ENCODE peak calls at places on chromosome 6, in nine cellular contexts. X is HFFc6, S is brain microvascular endothelial cell, O is cardiac fibroblast, V is heart right ventricle, M is foreskin fibroblast, Y is tibial artery, C is AG04450, N is fibroblast of mammary gland. L is an unnamed sample.

GRCh38 chr6:152299336-152299735 is 337.8 kb downstream of the SYNE1 start:
- DNase-seq in X (no peak), S (no peak), O (no peak), V (no peak), M (no peak), Y (no peak), C (no peak), N (no peak), L (no peak)

GRCh38 chr6:130020106-130020851 is 1.9 kb downstream of the L3MBTL3 start:
- DNase-seq in X (no peak), S (no peak), O (peak; percentile 16), V (peak; percentile 14), M (no peak), Y (peak; percentile 69), C (no peak), N (no peak), L (peak; percentile 52)

GRCh38 chr6:3345836-3346235 is 87.1 kb downstream of the PSMG4 start:
- DNase-seq in X (no peak), S (no peak), O (no peak), V (peak; percentile 39), M (no peak), Y (no peak), C (no peak), N (no peak), L (no peak)

GRCh38 chr6:21738180-21739094 is 144.9 kb downstream of the SOX4 start:
- DNase-seq in X (no peak), S (no peak), O (peak; percentile 48), V (no peak), M (no peak), Y (no peak), C (no peak), N (no peak), L (no peak)

GRCh38 chr6:10278786-10279185 is 136.1 kb downstream of the TFAP2A start:
- DNase-seq in X (no peak), S (no peak), O (no peak), V (peak; percentile 13), M (no peak), Y (no peak), C (no peak), N (no peak), L (no peak)

GRCh38 chr6:26594730-26595632 is 1.8 kb upstream of the ABT1 start:
- DNase-seq in X (peak; percentile 94), S (peak; percentile 83), O (peak; percentile 94), V (no peak), M (peak; percentile 67), Y (no peak), C (no peak), N (peak; percentile 89), L (no peak)

GRCh38 chr6:1686117-1687098 is 76.7 kb downstream of the FOXC1 start:
- DNase-seq in X (peak; percentile 98), S (peak; percentile 93), O (peak; percentile 94), V (peak; percentile 36), M (peak; percentile 91), Y (no peak), C (peak; percentile 77), N (peak; percentile 94), L (no peak)

GRCh38 chr6:111382476-111383294 is 100.3 kb downstream of the REV3L start:
- DNase-seq in X (no peak), S (no peak), O (no peak), V (peak; percentile 22), M (no peak), Y (peak; percentile 80), C (no peak), N (no peak), L (no peak)

GRCh38 chr6:152094992-152095592 is 287.6 kb downstream of the ESR1 start:
- DNase-seq in X (peak; percentile 99), S (peak; percentile 99), O (peak; percentile 100), V (peak; percentile 64), M (peak; percentile 100), Y (peak; percentile 92), C (peak; percentile 98), N (peak; percentile 100), L (no peak)

GRCh38 chr6:72739368-72739779 is 117.5 kb downstream of the KCNQ5 start:
- DNase-seq in X (no peak), S (no peak), O (no peak), V (no peak), M (no peak), Y (no peak), C (no peak), N (no peak), L (no peak)

GRCh38 chr6:9126845-9127560 is 691.7 kb upstream of the SLC35B3 start:
- DNase-seq in X (peak; percentile 92), S (peak; percentile 55), O (peak; percentile 39), V (no peak), M (peak; percentile 82), Y (no peak), C (peak; percentile 88), N (peak; percentile 54), L (no peak)

GRCh38 chr6:111210074-111210729 is 122.9 kb downstream of the SLC16A10 start:
- DNase-seq in X (peak; percentile 64), S (peak; percentile 47), O (peak; percentile 79), V (peak; percentile 22), M (peak; percentile 27), Y (no peak), C (peak; percentile 16), N (peak; percentile 64), L (no peak)

GRCh38 chr6:25315194-25315593 is 36.0 kb downstream of the CARMIL1 start:
- DNase-seq in X (no peak), S (no peak), O (no peak), V (no peak), M (no peak), Y (no peak), C (no peak), N (no peak), L (no peak)

GRCh38 chr6:141963543-141964295 is 169.0 kb upstream of the GJE1 start:
- DNase-seq in X (no peak), S (no peak), O (peak; percentile 41), V (no peak), M (no peak), Y (no peak), C (no peak), N (peak; percentile 55), L (no peak)

GRCh38 chr6:35419431-35419830 is 32.7 kb upstream of the FANCE start:
- DNase-seq in X (peak; percentile 54), S (peak; percentile 52), O (peak; percentile 65), V (no peak), M (peak; percentile 65), Y (no peak), C (peak; percentile 83), N (peak; percentile 56), L (no peak)

GRCh38 chr6:44086931-44087574 is 40.2 kb downstream of the MRPL14 start:
- DNase-seq in X (no peak), S (no peak), O (no peak), V (no peak), M (no peak), Y (no peak), C (no peak), N (no peak), L (no peak)

GRCh38 chr6:88982720-88983119 is 19.3 kb upstream of the RNGTT start:
- DNase-seq in X (peak; percentile 74), S (peak; percentile 48), O (peak; percentile 92), V (peak; percentile 35), M (peak; percentile 70), Y (peak; percentile 81), C (peak; percentile 43), N (peak; percentile 94), L (no peak)

GRCh38 chr6:61809004-61809595 is 476.9 kb downstream of the KHDRBS2 start:
- DNase-seq in X (peak; percentile 15), S (peak; percentile 1), O (peak; percentile 19), V (no peak), M (no peak), Y (no peak), C (no peak), N (peak; percentile 10), L (no peak)

GRCh38 chr6:13795041-13795748 is 19.2 kb downstream of the MCUR1 start:
- DNase-seq in X (peak; percentile 84), S (peak; percentile 89), O (peak; percentile 93), V (peak; percentile 85), M (peak; percentile 72), Y (peak; percentile 84), C (peak; percentile 56), N (peak; percentile 88), L (peak; percentile 57)

GRCh38 chr6:15674690-15675386 is 12.0 kb upstream of the DTNBP1 start:
- DNase-seq in X (no peak), S (no peak), O (no peak), V (no peak), M (no peak), Y (no peak), C (no peak), N (no peak), L (no peak)

GRCh38 chr6:80480478-80481157 is 374.1 kb downstream of the BCKDHB start:
- DNase-seq in X (no peak), S (no peak), O (no peak), V (no peak), M (no peak), Y (no peak), C (no peak), N (no peak), L (no peak)

GRCh38 chr6:403659-404655 is 12.4 kb downstream of the IRF4 start:
- DNase-seq in X (no peak), S (no peak), O (no peak), V (no peak), M (no peak), Y (no peak), C (no peak), N (no peak), L (no peak)

GRCh38 chr6:31738048-31738979 is 1.5 kb upstream of the MSH5 start:
- DNase-seq in X (peak; percentile 78), S (peak; percentile 82), O (peak; percentile 84), V (peak; percentile 63), M (peak; percentile 88), Y (no peak), C (peak; percentile 59), N (peak; percentile 90), L (no peak)
- TF ChIP-seq CTCF in X (peak; percentile 63), S (peak; percentile 55), O (peak; percentile 10), V (no peak), M (peak; percentile 39), Y (no peak), C (peak; percentile 41), N (peak; percentile 40), L (no peak)

GRCh38 chr6:113258771-113259170 is 598.4 kb upstream of the MARCKS start:
- DNase-seq in X (no peak), S (no peak), O (no peak), V (no peak), M (no peak), Y (no peak), C (no peak), N (no peak), L (no peak)
- TF ChIP-seq CTCF in X (no peak), S (no peak), O (no peak), V (no peak), M (no peak), Y (no peak), C (no peak), N (no peak), L (no peak)

DNA sequence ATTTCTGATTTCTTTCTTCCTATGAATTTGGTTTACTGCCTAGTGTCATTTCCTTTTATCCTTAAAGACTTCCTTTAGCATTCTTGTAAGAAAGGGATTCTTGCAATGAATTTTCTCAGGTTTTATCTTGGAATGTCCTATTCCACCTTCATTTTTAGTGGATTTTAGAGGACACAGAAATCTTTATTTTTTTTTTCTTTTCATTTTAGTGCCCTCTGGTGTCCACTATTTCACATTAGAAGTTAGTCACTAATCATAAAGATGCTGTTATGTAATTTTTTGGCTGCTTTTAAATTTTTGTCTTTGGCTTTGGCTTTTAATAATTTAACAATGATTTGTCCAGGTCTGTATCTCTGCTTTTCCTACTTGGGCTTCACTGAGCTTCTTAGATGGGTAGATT is 28.1 kb downstream of the LMBRD1 start:
- DNase-seq in X (no peak), S (no peak), O (peak; percentile 23), V (no peak), M (no peak), Y (no peak), C (no peak), N (peak; percentile 4), L (no peak)
- TF ChIP-seq CTCF in X (peak; percentile 75), S (peak; percentile 8), O (peak; percentile 28), V (peak; percentile 15), M (peak; percentile 22), Y (no peak), C (peak; percentile 43), N (no peak), L (no peak)

GRCh38 chr6:30981942-30982772 is 1.4 kb upstream of the MUC21 start:
- DNase-seq in X (peak; percentile 48), S (peak; percentile 58), O (peak; percentile 76), V (peak; percentile 15), M (peak; percentile 73), Y (no peak), C (peak; percentile 39), N (peak; percentile 84), L (no peak)
- TF ChIP-seq CTCF in X (peak; percentile 25), S (peak; percentile 62), O (peak; percentile 51), V (no peak), M (no peak), Y (peak; percentile 9), C (peak; percentile 39), N (peak; percentile 35), L (no peak)

L was measured in activated B cell treated with CpG ODN at 0.5 μM for 24 hours.